ENCODE peak calls at places on chromosomes 4 and X, in seven cellular contexts. J, U, P, L, W, Y and T are unnamed samples. For H3K4me1, the result is how much of the 10 kb centered on the place peaks cover.

GRCh38 chr4:111475001-111475400 is 670.3 kb upstream of the FAM241A start:
- DNase-seq in W (no peak), J (peak), U (no peak), L (no peak), P (no peak), Y (no peak), T (peak)

GRCh38 chr4:156970501-156971167 is 965 bp downstream of the PDGFC start:
- DNase-seq in W (peak), P (peak), U (peak), L (peak), J (peak), Y (peak), T (peak)

GRCh38 chr4:156642161-156642560 is 329.4 kb downstream of the PDGFC start:
- DNase-seq in J (no peak), L (no peak), P (no peak), W (no peak), Y (no peak), U (no peak), T (no peak)

GRCh38 chr4:24704152-24704551 is 91.2 kb upstream of the SOD3 start:
- DNase-seq in L (no peak), Y (no peak), W (no peak), U (no peak), P (no peak), J (peak), T (no peak)

GRCh38 chr4:121989715-121990114 is 37.9 kb upstream of the TRPC3 start:
- DNase-seq in J (no peak), U (no peak), P (no peak), L (no peak), W (no peak), Y (no peak), T (no peak)

GRCh38 chr4:68575081-68575480 is 1.0 kb downstream of the UGT2B17 start:
- DNase-seq in J (no peak), Y (no peak), L (no peak), U (no peak), W (no peak), P (no peak), T (no peak)

GRCh38 chr4:108774809-108775530 is 12.1 kb upstream of the ETNPPL start:
- DNase-seq in U (no peak), P (no peak), Y (peak), L (peak), J (no peak), W (no peak), T (peak)

GRCh38 chrX:68045008-68045577 is 388.2 kb downstream of the OPHN1 start:
- DNase-seq in U (no peak), Y (no peak), L (no peak), J (no peak), P (no peak), W (no peak), T (no peak)

GRCh38 chr4:3529363-3529762 is 2.9 kb downstream of the LRPAP1 start:
- DNase-seq in L (no peak), W (no peak), J (no peak), P (no peak), Y (peak), U (peak), T (no peak)

GRCh38 chrX:11341274-11342256 is 48.4 kb downstream of the AMELX start:
- DNase-seq in J (no peak), L (peak), P (no peak), U (peak), Y (peak), W (peak), T (peak)

GRCh38 chr4:92618968-92619367 is 315.2 kb downstream of the GRID2 start:
- DNase-seq in J (no peak), L (no peak), U (no peak), Y (no peak), P (no peak), W (no peak), T (no peak)

GRCh38 chr4:7254736-7255487 is 62.6 kb downstream of the SORCS2 start:
- DNase-seq in L (no peak), Y (peak), U (no peak), J (no peak), P (no peak), W (no peak), T (peak)

GRCh38 chr4:134174271-134174670 is 27.3 kb downstream of the PABPC4L start:
- DNase-seq in J (no peak), P (no peak), U (no peak), L (no peak), Y (no peak), W (no peak), T (no peak)

GRCh38 chrX:149498767-149499166 is 6.3 kb downstream of the IDS start:
- DNase-seq in L (no peak), W (no peak), Y (no peak), J (no peak), P (no peak), U (no peak), T (no peak)

GRCh38 chrX:121084903-121085611 is 37.6 kb downstream of the GLUD2 start:
- DNase-seq in P (no peak), Y (no peak), U (no peak), L (no peak), J (no peak), W (no peak), T (no peak)

GRCh38 chr4:63922146-63922545 is 487.1 kb downstream of the TECRL start:
- DNase-seq in Y (no peak), W (no peak), P (no peak), J (no peak), U (no peak), L (no peak), T (no peak)

GRCh38 chr4:76802546-76803021 is 95.4 kb downstream of the SOWAHB start:
- DNase-seq in U (no peak), W (no peak), Y (no peak), P (no peak), J (no peak), L (no peak), T (no peak)

GRCh38 chr4:82293304-82293703 is 80.5 kb downstream of the HNRNPD start:
- DNase-seq in L (no peak), W (no peak), Y (no peak), P (no peak), J (no peak), U (no peak), T (no peak)

GRCh38 chr4:134024251-134024650 is 177.3 kb downstream of the PABPC4L start:
- DNase-seq in J (no peak), W (no peak), L (no peak), Y (no peak), P (no peak), U (no peak), T (no peak)

GRCh38 chr4:79598801-79599200 is 190.8 kb upstream of the GK2 start:
- DNase-seq in Y (peak), P (no peak), L (no peak), W (no peak), U (no peak), J (no peak), T (no peak)

GRCh38 chr4:155582031-155582430 is 84.6 kb upstream of the GUCY1A1 start:
- DNase-seq in W (no peak), U (no peak), J (no peak), Y (no peak), L (no peak), P (no peak), T (no peak)

GRCh38 chr4:100069207-100069606 is 119.1 kb upstream of the H2AZ1 start:
- DNase-seq in Y (no peak), U (no peak), L (no peak), P (no peak), W (no peak), J (no peak), T (no peak)

GRCh38 chrX:11580789-11581188 is 84.9 kb downstream of the ARHGAP6 start:
- DNase-seq in J (no peak), L (no peak), P (no peak), W (no peak), U (no peak), Y (no peak), T (no peak)

GRCh38 chr4:161010227-161010626 is 1153.6 kb downstream of the FSTL5 start:
- DNase-seq in L (no peak), U (no peak), J (no peak), W (no peak), P (no peak), Y (no peak), T (no peak)

GRCh38 chr4:88743696-88744095 is 46.1 kb upstream of the NAP1L5 start:
- DNase-seq in L (no peak), J (no peak), Y (no peak), U (no peak), W (no peak), P (no peak), T (no peak)

GRCh38 chrX:45849261-45849660 is 648.6 kb upstream of the DIPK2B start:
- DNase-seq in W (no peak), U (no peak), P (peak), J (no peak), Y (no peak), L (no peak), T (no peak)

GRCh38 chrX:129534816-129535578 is 5.1 kb upstream of the OCRL start:
- DNase-seq in L (no peak), U (no peak), W (no peak), Y (no peak), J (no peak), P (no peak), T (no peak)

GRCh38 chrX:148385471-148385870 is 114.9 kb upstream of the AFF2 start:
- DNase-seq in Y (no peak), U (no peak), J (no peak), W (no peak), P (no peak), L (no peak), T (no peak)

GRCh38 chr4:147056951-147057630 is 111.4 kb upstream of the TTC29 start:
- DNase-seq in U (no peak), P (no peak), Y (no peak), L (no peak), W (no peak), J (no peak), T (no peak)

GRCh38 chr4:139453041-139453370 is 915 bp upstream of the RAB33B start:
- DNase-seq in P (peak), L (no peak), W (no peak), Y (no peak), U (no peak), J (no peak), T (no peak)

GRCh38 chrX:129665916-129666644 is 11.3 kb upstream of the APLN start:
- DNase-seq in J (no peak), U (no peak), Y (no peak), L (no peak), P (peak), W (no peak), T (no peak)

DNA sequence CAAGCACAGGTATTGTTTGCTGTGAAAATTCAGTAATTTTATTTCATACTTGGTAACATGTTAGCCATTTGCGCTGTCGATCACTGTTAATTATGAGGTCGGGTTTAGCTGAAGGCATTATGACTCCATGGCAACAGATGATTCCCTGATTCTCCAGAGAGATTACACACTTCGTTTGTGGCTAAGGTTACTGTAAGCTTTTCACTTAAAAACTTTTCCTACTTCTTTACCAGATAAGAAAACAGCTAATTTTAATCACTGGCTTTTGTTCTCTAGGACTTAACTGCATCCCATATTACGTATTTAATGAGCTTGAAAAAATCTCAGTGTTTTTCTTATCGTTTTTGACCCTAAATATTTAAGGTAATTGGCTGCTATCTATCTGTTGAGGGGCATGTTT is 2.1 kb downstream of the GSTCD start:
- DNase-seq in J (no peak), P (no peak), L (no peak), Y (no peak), U (no peak), W (no peak), T (no peak)
- H3K27ac ChIP-seq in J (no peak), P (no peak), L (no peak), Y (no peak), U (no peak), W (no peak), T (no peak)

DNA sequence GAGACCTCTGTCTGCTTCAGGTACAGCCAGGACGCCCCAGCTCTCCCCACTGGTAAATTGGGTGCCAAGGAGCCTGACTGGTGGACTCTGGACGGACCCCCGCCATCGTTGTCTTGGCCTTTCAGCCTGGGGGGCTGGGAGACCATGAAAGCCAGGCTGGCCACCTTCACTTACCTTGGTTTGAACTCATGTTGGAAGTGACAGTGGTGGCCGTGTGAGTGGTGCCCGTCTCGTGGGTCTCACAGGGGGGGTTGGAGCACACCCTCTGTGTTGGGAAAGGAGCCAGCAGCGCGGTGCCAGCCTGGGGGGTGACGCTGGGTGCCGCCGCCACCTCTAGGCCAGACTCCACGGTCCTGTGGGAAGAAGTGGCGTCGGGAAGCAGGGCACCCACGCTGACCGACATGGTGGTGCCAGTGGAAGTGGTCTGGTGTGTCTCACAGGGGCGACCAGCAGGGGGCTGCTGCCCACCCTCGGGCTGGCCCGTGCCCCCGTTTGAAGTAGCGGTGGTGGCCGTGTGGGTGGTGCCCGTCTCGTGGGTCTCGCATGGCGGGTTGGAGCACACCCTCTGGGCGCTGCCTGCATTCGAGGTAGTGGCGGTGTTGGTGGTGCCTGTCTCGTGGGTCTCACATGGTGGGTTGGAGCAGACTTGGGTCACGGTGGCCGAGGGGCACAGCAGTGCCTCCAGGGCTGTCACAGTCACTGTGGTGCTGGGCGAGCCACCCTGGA is 9.6 kb upstream of the RENBP start:
- DNase-seq in U (no peak), Y (no peak), L (peak), J (no peak), P (no peak), W (no peak), T (no peak)
- TF ChIP-seq CTCF in U (no peak), Y (no peak), L (no peak), J (peak), P (no peak), W (no peak), T (no peak)

GRCh38 chrX:35590210-35590609 is 207.9 kb upstream of the MAGEB16 start:
- DNase-seq in P (no peak), J (no peak), Y (no peak), U (no peak), L (no peak), W (no peak), T (no peak)
- H3K4me1 ChIP-seq in P (under half), J (under half), Y (under half), U (under half), L (under half), W (under half), T (under half)

DNA sequence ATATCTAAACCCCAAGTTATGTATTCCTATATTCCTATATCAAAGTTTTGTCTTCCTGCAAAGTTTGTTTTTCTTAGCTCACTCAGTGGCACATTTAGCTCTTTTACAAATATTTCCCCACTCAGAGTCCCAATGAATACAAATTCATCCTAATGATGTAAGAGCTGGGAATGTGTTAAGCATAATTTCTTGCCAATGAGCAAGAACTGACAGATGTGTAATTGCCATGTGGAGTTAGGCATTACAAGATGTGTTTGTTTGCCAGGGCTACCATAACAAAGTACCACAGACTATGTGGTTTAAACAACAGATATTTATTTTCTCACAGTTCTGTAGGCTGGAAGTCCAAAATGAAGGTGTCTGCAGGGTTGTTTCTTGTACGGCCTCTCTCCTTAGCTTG is 302.1 kb downstream of the KCTD8 start:
- DNase-seq in J (no peak), Y (no peak), P (no peak), U (no peak), W (no peak), L (no peak), T (no peak)
- H3K27ac ChIP-seq in J (no peak), Y (no peak), P (no peak), U (no peak), W (no peak), L (no peak), T (no peak)

DNA sequence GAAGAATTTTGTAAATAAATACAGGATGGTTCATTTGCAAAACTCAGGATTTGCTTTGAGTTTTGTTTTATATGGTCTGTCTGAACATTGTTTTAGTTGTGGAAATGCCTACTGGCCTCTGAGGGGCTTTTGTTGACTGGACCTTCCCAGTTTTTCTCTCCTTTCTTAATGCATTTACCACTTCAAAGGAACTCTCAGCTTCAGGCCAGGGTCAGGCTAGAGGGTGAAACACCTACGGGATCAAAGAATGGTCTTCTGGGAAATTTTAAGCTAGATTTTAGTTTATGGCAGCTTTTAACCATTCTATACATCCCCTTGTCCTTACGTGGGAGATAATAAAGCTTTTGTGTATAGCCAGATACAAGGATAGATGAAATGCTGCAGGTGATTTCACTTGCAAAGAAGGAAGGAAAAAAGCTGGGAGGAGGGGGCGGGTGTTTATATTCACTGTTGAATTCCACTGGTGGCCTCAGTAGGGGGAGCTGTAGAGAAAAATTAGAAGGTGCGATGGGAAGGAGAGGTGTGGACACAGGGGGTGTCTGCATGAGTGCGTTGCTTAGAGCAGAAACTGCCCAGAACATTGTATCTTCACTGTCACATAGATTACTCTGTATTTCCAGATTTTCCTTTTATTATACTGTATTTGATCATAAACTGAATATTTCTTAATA is 151.8 kb downstream of the TSPAN5 start:
- DNase-seq in L (no peak), J (no peak), W (no peak), Y (no peak), U (no peak), P (peak), T (no peak)
- TF ChIP-seq CTCF in L (no peak), J (peak), W (no peak), Y (no peak), U (no peak), P (peak), T (peak)

DNA sequence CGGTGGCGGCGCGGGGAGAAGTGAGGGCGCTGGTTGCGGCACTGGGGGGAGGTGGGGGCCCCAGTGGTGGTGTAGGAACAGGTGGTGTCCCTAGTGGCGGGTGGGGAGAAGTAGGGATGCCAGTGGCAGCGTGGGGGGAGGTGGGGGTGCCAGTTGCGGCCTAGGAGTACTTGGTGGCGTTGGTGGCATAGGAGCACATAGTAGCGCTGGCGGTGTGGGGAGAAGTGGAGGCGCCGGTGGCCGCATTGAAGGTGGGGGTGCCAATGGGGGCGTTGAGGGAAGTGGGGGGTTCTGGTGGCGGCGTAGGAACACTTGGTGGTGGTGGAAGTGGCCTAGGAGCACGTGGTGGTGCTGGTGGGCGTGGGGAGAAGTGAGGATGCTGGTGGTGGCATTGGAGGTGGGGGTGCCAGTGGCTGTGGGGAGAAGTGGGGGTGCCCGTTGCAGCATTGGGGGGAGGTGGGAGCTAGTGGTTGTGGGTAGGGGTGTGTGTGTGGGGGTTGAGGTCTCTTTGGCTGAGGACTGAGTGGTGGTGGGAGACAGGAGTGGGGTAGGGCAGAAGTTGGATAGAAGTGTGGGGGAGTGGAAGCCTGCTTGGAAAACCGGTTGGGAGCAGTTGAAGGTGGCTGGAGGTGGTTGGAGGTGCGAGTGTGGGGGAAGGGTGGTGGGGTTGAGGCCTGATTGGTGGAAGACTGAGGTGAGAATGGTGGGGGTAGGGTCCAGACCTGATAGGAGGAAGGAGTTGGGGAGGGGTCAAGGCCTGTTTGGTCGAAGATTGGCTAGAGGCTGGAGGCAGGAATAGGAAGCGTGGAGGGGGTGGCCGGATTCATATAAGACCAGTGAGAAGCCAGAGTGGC is 1.1 kb downstream of the GCNA start:
- DNase-seq in L (no peak), U (no peak), P (no peak), W (no peak), Y (no peak), J (no peak), T (no peak)
- H3K4me1 ChIP-seq in L (under half), U (under half), P (under half), W (under half), Y (under half), J (under half), T (under half)

GRCh38 chrX:153937056-153937455 is 2.2 kb upstream of the NAA10 start:
- DNase-seq in W (no peak), P (no peak), J (no peak), Y (no peak), U (no peak), L (no peak), T (no peak)
- H3K27ac ChIP-seq in W (no peak), P (no peak), J (no peak), Y (no peak), U (no peak), L (no peak), T (no peak)

DNA sequence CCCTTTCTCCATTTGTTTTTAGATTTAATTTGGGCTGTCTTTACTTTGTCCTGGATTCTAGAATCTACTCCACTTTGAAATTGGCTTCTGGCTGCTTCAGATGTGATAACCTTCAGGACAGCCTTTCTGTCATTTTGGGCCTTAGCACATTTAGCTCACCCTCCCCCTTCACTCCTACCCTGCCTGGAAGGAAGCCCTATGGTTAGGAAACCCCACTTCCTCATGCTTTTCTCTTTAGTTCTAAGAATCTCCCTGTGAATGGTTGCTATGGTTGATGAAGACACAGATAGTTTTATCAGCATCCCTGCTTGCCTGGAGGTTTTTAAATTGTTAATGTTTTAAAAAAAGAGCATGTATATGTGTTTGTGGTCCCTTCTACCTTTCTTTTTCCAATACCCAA is 100.7 kb upstream of the PTPN13 start:
- DNase-seq in Y (no peak), U (no peak), W (no peak), L (no peak), P (no peak), J (no peak), T (no peak)
- TF ChIP-seq CTCF in Y (no peak), U (no peak), W (no peak), L (no peak), P (no peak), J (no peak), T (no peak)